ENCODE peak calls at places on chromosome 10, in eight cellular contexts. U, Q, N, V, R, Z, J and E are unnamed samples.

GRCh38 chr10:79293841-79294705 is 53.2 kb upstream of the PPIF start:
- DNase-seq in U (no peak), Q (no peak), N (no peak), V (no peak), R (no peak), Z (no peak), J (no peak), E (no peak)

GRCh38 chr10:125095228-125095627 is 65.1 kb downstream of the CTBP2 start:
- DNase-seq in U (no peak), Q (no peak), N (no peak), V (no peak), R (no peak), Z (no peak), J (no peak), E (no peak)

GRCh38 chr10:86795353-86795752 is 38.9 kb downstream of the BMPR1A start:
- DNase-seq in U (no peak), Q (no peak), N (no peak), V (no peak), R (no peak), Z (no peak), J (peak), E (no peak)

GRCh38 chr10:54800677-54801480 is at the start of gene PCDH15:
- DNase-seq in U (no peak), Q (no peak), N (peak), V (no peak), R (peak), Z (no peak), J (peak), E (no peak)

GRCh38 chr10:14751576-14752330 is 22.9 kb downstream of the FAM107B start:
- DNase-seq in U (no peak), Q (no peak), N (no peak), V (peak), R (no peak), Z (no peak), J (peak), E (no peak)

GRCh38 chr10:3527144-3527543 is 257.9 kb downstream of the KLF6 start:
- DNase-seq in U (no peak), Q (no peak), N (no peak), V (no peak), R (no peak), Z (no peak), J (peak), E (no peak)

GRCh38 chr10:103786020-103786419 is 69.4 kb downstream of the SH3PXD2A start:
- DNase-seq in U (no peak), Q (no peak), N (no peak), V (no peak), R (no peak), Z (no peak), J (no peak), E (no peak)

GRCh38 chr10:62658516-62658915 is 146.0 kb upstream of the ADO start:
- DNase-seq in U (no peak), Q (no peak), N (no peak), V (peak), R (no peak), Z (no peak), J (no peak), E (peak)

GRCh38 chr10:59830601-59831259 is 75.6 kb downstream of the CCDC6 start:
- DNase-seq in U (peak), Q (no peak), N (peak), V (no peak), R (peak), Z (peak), J (peak), E (no peak)

GRCh38 chr10:70940834-70941568 is 52.6 kb upstream of the PCBD1 start:
- DNase-seq in U (no peak), Q (no peak), N (no peak), V (peak), R (no peak), Z (no peak), J (peak), E (no peak)

GRCh38 chr10:133185421-133185820 is 25.4 kb downstream of the KNDC1 start:
- DNase-seq in U (no peak), Q (no peak), N (no peak), V (no peak), R (no peak), Z (no peak), J (no peak), E (no peak)

GRCh38 chr10:130018730-130019185 is 54.7 kb upstream of the EBF3 start:
- DNase-seq in U (peak), Q (no peak), N (no peak), V (no peak), R (peak), Z (no peak), J (no peak), E (peak)

GRCh38 chr10:126497672-126498071 is 109.4 kb upstream of the ADAM12 start:
- DNase-seq in U (no peak), Q (no peak), N (no peak), V (no peak), R (no peak), Z (no peak), J (no peak), E (no peak)

GRCh38 chr10:107139237-107139636 is 25.3 kb downstream of the SORCS1 start:
- DNase-seq in U (no peak), Q (no peak), N (no peak), V (no peak), R (no peak), Z (no peak), J (no peak), E (no peak)

GRCh38 chr10:107148906-107149305 is 15.6 kb downstream of the SORCS1 start:
- DNase-seq in U (no peak), Q (no peak), N (no peak), V (no peak), R (no peak), Z (no peak), J (no peak), E (no peak)

GRCh38 chr10:107141539-107142061 is 22.9 kb downstream of the SORCS1 start:
- DNase-seq in U (no peak), Q (no peak), N (no peak), V (no peak), R (no peak), Z (no peak), J (no peak), E (no peak)

DNA sequence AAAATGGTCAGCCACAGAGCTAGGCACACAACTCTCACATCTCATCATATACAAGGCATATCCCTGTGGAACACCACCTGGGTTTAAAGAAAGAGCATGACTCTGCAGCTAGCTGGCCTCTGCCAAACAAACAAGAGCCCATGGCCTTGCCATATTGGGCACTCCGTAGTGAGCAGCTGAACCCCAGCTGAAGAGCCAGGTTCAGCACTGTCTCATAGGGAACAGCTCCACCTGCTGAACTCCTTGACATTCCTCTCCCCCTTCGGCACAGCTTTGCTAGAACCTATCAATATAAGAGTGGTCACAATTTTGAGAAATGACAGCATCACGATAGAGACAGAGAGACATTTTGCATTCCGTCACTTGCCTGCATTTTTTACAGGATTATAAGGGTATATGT is 20.0 kb downstream of the SORCS1 start:
- DNase-seq in U (no peak), Q (no peak), N (peak), V (no peak), R (peak), Z (no peak), J (no peak), E (no peak)
- TF ChIP-seq CTCF in U (no peak), Q (no peak), N (peak), V (no peak), R (peak), Z (peak), J (no peak), E (no peak)

GRCh38 chr10:12711344-12711708 is 290.2 kb downstream of the CCDC3 start:
- DNase-seq in U (no peak), Q (no peak), N (no peak), V (no peak), R (no peak), Z (no peak), J (no peak), E (no peak)
- TF ChIP-seq CTCF in U (no peak), Q (peak), N (no peak), V (no peak), R (peak), Z (no peak), J (no peak), E (no peak)

GRCh38 chr10:72625276-72625607 is 637 bp downstream of the MICU1 start:
- DNase-seq in U (no peak), Q (no peak), N (no peak), V (no peak), R (no peak), Z (no peak), J (no peak), E (no peak)

GRCh38 chr10:72622271-72622670 is 3.6 kb downstream of the MICU1 start:
- DNase-seq in U (no peak), Q (no peak), N (no peak), V (no peak), R (no peak), Z (no peak), J (no peak), E (no peak)

GRCh38 chr10:72626444-72626754 is 520 bp upstream of the MICU1 start:
- DNase-seq in U (no peak), Q (no peak), N (no peak), V (no peak), R (no peak), Z (no peak), J (no peak), E (no peak)

GRCh38 chr10:72630144-72630543 is 4.3 kb upstream of the MICU1 start:
- DNase-seq in U (no peak), Q (no peak), N (no peak), V (no peak), R (no peak), Z (no peak), J (no peak), E (no peak)

DNA sequence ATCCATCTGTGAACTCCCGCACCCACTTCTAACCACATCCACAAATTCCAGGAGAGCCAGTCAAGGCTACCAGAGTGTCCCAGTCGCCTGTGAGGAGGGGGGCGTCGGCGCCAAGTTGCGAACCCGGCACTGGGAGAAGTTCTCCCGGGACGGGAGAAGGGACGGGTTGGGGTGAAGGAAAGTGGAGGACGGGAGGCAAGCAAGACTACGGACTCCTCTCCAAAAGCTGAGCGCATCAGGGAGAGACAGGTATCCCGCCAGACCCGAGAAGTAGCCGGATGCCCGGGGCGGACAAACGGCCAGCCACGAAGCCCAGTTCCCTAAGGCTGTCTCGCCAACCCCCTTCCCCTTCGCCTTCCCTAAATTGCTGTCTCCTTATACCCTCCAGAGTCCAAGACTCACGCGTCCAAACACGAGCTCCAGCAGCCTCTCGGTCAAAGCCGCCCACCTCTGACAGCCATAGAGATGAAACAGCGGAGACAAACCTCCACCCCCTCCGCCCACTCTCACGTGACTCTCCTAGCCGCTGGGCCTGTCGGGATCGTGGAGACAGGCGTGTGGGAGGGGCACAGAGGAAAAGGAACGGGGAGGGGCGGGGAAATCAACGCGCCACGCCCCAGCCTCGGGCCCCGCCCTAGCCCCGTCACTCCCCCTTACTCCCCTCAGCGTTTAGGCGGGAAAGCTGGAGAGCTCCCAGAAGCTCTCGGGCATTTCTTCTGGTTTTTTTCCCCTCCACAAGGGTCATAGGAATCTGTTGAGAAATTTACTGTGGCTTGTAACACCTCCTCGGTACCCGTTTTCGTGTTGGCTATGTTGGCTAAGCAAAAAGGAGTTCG is at the start of gene MICU1:
- DNase-seq in U (peak), Q (peak), N (peak), V (peak), R (peak), Z (peak), J (peak), E (peak)
- TF ChIP-seq CTCF in U (no peak), Q (no peak), N (no peak), V (no peak), R (no peak), Z (no peak), J (no peak), E (no peak)

DNA sequence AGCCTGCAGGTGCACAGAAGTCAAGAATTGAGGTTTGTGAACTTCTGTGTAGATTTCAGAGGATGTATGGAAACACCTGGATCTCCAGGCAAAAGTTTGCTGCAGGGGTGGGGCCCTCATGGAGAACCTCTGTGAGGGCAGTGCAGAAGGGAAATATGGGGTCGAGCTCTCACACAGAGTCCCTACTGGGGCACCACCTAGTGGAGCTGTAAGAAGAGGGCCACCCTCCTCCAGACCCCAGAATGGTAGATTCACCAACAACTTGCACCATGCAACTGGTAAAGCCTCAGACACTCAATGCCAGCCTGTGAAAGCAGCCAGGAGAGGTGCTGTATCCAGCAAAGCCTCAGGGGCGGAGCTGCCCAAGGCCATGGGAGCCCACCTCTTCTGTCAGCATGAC is 205.8 kb downstream of the CCSER2 start:
- DNase-seq in U (peak), Q (no peak), N (no peak), V (no peak), R (no peak), Z (no peak), J (no peak), E (no peak)
- TF ChIP-seq CTCF in U (peak), Q (no peak), N (peak), V (no peak), R (peak), Z (no peak), J (peak), E (peak)

DNA sequence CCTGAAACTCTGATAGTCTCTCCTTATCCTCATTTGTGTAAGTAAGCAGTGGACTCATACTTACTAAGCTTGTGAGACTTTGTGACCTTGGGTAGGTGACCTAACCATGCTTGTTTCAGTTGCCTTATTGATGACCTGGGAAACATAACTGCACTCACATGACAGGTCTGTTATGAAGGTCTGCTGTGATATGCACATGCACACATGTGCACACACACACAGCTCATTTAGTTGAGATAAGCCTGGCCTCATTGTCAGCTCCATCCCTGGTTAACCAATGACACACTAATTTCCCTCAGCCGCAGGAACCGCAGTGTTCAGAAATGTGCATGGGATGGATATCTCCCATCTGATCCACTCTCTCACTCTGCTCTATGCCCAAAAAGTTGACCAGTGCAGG is 177.2 kb downstream of the GPAM start:
- DNase-seq in U (no peak), Q (no peak), N (no peak), V (no peak), R (no peak), Z (no peak), J (no peak), E (no peak)
- TF ChIP-seq CTCF in U (no peak), Q (no peak), N (no peak), V (no peak), R (no peak), Z (no peak), J (no peak), E (no peak)

DNA sequence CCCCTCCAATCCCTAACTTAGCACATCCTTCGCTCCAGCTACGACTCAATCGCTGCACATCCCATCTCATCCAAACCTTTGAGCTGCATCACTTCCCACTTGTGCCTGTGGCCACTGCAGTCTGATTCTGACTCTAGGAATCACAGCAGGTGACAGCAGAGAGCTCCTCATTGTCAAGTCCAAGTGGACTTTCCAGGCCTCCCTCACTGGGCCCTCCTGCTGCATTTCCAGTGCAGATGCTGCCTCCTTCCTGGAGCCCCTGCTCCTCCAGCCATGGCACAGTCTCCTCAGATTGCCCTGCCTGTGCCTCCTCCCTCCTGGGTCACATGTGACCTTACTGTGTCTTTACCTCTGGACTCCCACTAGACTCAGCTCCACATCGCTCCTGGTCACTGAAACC is 157.3 kb downstream of the USP6NL start:
- DNase-seq in U (peak), Q (no peak), N (no peak), V (no peak), R (peak), Z (peak), J (no peak), E (peak)
- TF ChIP-seq CTCF in U (no peak), Q (no peak), N (no peak), V (no peak), R (no peak), Z (no peak), J (no peak), E (no peak)

DNA sequence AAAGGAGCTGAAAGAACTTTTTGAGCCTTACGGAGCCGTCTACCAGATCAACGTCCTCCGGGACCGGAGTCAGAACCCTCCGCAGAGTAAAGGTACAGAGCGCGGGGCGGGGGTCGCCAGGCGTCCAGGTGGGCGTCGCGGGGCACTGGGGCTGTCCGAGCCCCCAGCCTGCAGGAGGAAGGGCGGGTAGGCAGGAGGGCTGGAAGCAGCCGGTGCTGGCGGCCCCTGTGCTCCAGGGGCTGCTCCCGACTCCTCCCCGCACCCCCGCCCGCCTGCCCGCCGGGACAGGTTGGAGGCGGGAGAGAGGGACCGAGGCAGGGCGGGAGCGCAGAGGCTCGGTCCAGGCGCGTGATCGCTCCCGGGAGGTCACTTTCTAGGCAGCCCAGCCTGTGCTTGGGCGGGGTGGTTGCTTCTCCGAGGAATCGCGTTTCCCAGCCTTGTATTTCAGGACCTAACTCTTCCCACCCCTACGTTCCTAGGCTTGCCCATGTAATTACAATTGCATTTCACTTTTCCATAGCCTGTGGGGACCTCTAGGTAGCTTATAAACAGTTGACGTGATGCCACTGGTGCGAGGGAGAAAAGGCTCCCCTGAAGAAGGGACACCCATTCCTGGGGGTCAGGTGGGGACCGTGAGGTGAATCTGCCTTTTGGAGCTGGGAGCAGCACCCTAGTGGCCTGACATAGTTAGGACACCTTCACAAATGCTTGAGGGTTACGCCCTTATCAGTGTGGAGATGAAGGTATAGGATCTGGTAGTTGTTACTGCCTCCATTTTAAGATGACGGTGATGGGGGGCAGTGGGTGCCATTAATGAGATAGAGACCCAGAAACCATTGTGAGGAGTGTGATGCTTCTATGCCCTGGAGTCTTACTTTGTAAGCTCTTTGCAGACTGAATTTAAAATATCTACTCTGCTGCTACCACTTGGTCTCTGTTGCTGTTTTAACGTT is 148.2 kb downstream of the CELF2 start:
- DNase-seq in U (peak), Q (peak), N (peak), V (peak), R (peak), Z (no peak), J (no peak), E (no peak)
- TF ChIP-seq CTCF in U (peak), Q (peak), N (peak), V (no peak), R (peak), Z (peak), J (peak), E (peak)

DNA sequence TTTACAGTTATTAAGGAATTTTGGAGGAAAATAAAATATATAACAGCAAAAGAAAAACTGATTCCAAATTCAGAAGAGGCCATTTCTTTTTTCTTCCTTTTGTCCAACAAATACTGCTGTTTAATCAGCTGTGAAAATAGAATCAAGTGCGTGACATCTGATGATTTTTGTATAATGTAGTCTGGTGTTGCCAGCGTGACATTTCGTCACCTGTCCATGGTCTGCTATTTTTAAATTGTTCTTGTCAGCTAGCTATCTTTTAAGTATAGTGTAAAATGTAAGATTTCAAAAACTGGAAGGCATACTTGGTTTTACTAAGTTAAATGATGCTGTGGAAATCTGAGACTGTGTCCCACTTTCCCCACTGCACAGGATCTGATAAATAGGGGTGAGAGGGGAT is 105.9 kb downstream of the CPEB3 start:
- DNase-seq in U (no peak), Q (no peak), N (no peak), V (no peak), R (no peak), Z (no peak), J (no peak), E (no peak)
- TF ChIP-seq CTCF in U (no peak), Q (no peak), N (no peak), V (no peak), R (no peak), Z (no peak), J (no peak), E (no peak)